ENCODE peak calls at places on chromosomes 13 and 19, in four cellular contexts. P is substantia nigra, U is NCI-H748 treated with DMSO at 0.1 percent for 48 hours, R is fibroblast of pulmonary artery. X is an unnamed sample.
A peak's percentile ranks its signal among the peaks of the same experiment; 100 is the strongest.

GRCh38 chr13:95319551-95320274 is 18.5 kb upstream of the ABCC4 start:
- DNase-seq in P (no peak), U (no peak), R (peak; percentile 42), X (no peak)

GRCh38 chr19:4301590-4302237 is 475 bp downstream of the TMIGD2 start:
- DNase-seq in P (no peak), U (no peak), R (no peak), X (no peak)

GRCh38 chr13:96020155-96020575 is 33.0 kb downstream of the UGGT2 start:
- DNase-seq in P (no peak), U (peak; percentile 64), R (peak; percentile 88), X (no peak)

GRCh38 chr19:40982594-40983101 is 8.4 kb upstream of the CYP2B6 start:
- DNase-seq in P (no peak), U (no peak), R (peak; percentile 1), X (no peak)

GRCh38 chr13:109665781-109666249 is 120.6 kb downstream of the IRS2 start:
- DNase-seq in P (no peak), U (no peak), R (no peak), X (no peak)

GRCh38 chr13:43411211-43411610 is 375.6 kb downstream of the ENOX1 start:
- DNase-seq in P (no peak), U (no peak), R (no peak), X (no peak)

GRCh38 chr19:39341122-39341719 is 1.0 kb upstream of the SAMD4B start:
- DNase-seq in P (no peak), U (no peak), R (no peak), X (peak; percentile 92)

GRCh38 chr19:1424182-1424955 is 13.8 kb upstream of the RPS15 start:
- DNase-seq in P (no peak), U (no peak), R (no peak), X (no peak)

GRCh38 chr19:37872383-37872782 is 34.0 kb downstream of the WDR87 start:
- DNase-seq in P (no peak), U (no peak), R (no peak), X (no peak)

GRCh38 chr19:42206871-42207755 is 10.4 kb downstream of the DEDD2 start:
- DNase-seq in P (no peak), U (no peak), R (no peak), X (no peak)

GRCh38 chr19:6087074-6087506 is 23.2 kb downstream of the RFX2 start:
- DNase-seq in P (no peak), U (peak; percentile 13), R (no peak), X (no peak)

GRCh38 chr19:46861691-46862503 is 1.1 kb downstream of the ARHGAP35 start:
- DNase-seq in P (no peak), U (peak; percentile 60), R (no peak), X (no peak)

GRCh38 chr19:41434450-41434849 is 5.3 kb downstream of the DMAC2 start:
- DNase-seq in P (no peak), U (no peak), R (no peak), X (no peak)

GRCh38 chr19:2051771-2052704 is 994 bp upstream of the MKNK2 start:
- DNase-seq in P (no peak), U (no peak), R (no peak), X (no peak)

GRCh38 chr19:3440082-3440481 is 40.2 kb downstream of the SMIM24 start:
- DNase-seq in P (no peak), U (no peak), R (peak; percentile 30), X (no peak)

GRCh38 chr19:17352608-17353280 is 15.4 kb downstream of the GTPBP3 start:
- DNase-seq in P (no peak), U (no peak), R (peak; percentile 47), X (no peak)

GRCh38 chr19:40714519-40715299 is 2.0 kb downstream of the COQ8B start:
- DNase-seq in P (peak; percentile 86), U (peak; percentile 95), R (peak; percentile 94), X (peak; percentile 98)

GRCh38 chr19:19021115-19021514 is 12.2 kb downstream of the SUGP2 start:
- DNase-seq in P (no peak), U (no peak), R (peak; percentile 29), X (no peak)

GRCh38 chr19:2529473-2529918 is 53.6 kb downstream of the GADD45B start:
- DNase-seq in P (no peak), U (no peak), R (peak; percentile 91), X (no peak)

GRCh38 chr19:23305555-23305954 is 55.4 kb upstream of the ZNF724 start:
- DNase-seq in P (no peak), U (no peak), R (no peak), X (no peak)

GRCh38 chr13:99314640-99315176 is 7.5 kb upstream of the GPR183 start:
- DNase-seq in P (no peak), U (no peak), R (peak; percentile 44), X (no peak)

GRCh38 chr13:96091164-96091931 is 1.4 kb downstream of the HS6ST3 start:
- DNase-seq in P (no peak), U (no peak), R (no peak), X (no peak)

GRCh38 chr19:10318807-10319426 is 3.1 kb upstream of the FDX2 start:
- DNase-seq in P (no peak), U (no peak), R (no peak), X (no peak)

GRCh38 chr13:99989376-99990044 is 7.9 kb downstream of the ZIC2 start:
- DNase-seq in P (no peak), U (no peak), R (no peak), X (no peak)

GRCh38 chr13:35917252-35917941 is 213.8 kb downstream of the DCLK1 start:
- DNase-seq in P (no peak), U (peak; percentile 86), R (no peak), X (no peak)

GRCh38 chr19:38852231-38853044 is 2.7 kb upstream of the HNRNPL start:
- DNase-seq in P (no peak), U (no peak), R (peak; percentile 52), X (peak; percentile 96)

GRCh38 chr13:112132142-112132541 is 65.2 kb downstream of the SOX1 start:
- DNase-seq in P (no peak), U (no peak), R (no peak), X (no peak)

GRCh38 chr19:43625918-43626579 is 6.6 kb upstream of the ZNF428 start:
- DNase-seq in P (no peak), U (no peak), R (no peak), X (no peak)

GRCh38 chr19:42378225-42378929 is 11.7 kb downstream of the CNFN start:
- DNase-seq in P (no peak), U (no peak), R (no peak), X (no peak)

GRCh38 chr19:39858541-39858940 is 12.4 kb upstream of the FBL start:
- DNase-seq in P (no peak), U (peak; percentile 97), R (no peak), X (no peak)

GRCh38 chr13:24307211-24308067 is 1.9 kb upstream of the C1QTNF9 start:
- DNase-seq in P (no peak), U (peak; percentile 82), R (peak; percentile 15), X (peak; percentile 77)

GRCh38 chr13:62678039-62678438 is 1262.4 kb upstream of the PCDH20 start:
- DNase-seq in P (no peak), U (no peak), R (no peak), X (no peak)